ENCODE peak calls at places on chromosomes 3 and 15, in nine cellular contexts. One of them, this sample, is unnamed.

GRCh38 chr15:99450896-99451358 is 114.9 kb upstream of the MEF2A start:
- DNase-seq in neural progenitor cell: peak; percentile 40
- DNase-seq in H1: no peak
- DNase-seq in HepG2: no peak
- DNase-seq in GM23248: peak; percentile 52
- DNase-seq in mammary epithelial cell: peak; percentile 90
- DNase-seq in endothelial cell of umbilical vein: peak; percentile 75
- DNase-seq in fibroblast of lung: no peak
- DNase-seq in GM23338: no peak
- DNase-seq in this sample: peak; percentile 42

GRCh38 chr15:58260186-58260910 is 122.2 kb downstream of the AQP9 start:
- DNase-seq in neural progenitor cell: no peak
- DNase-seq in H1: no peak
- DNase-seq in HepG2: no peak
- DNase-seq in GM23248: peak; percentile 4
- DNase-seq in mammary epithelial cell: no peak
- DNase-seq in endothelial cell of umbilical vein: no peak
- DNase-seq in fibroblast of lung: no peak
- DNase-seq in GM23338: no peak
- DNase-seq in this sample: no peak

GRCh38 chr3:134941820-134942219 is 146.8 kb downstream of the EPHB1 start:
- DNase-seq in neural progenitor cell: no peak
- DNase-seq in H1: no peak
- DNase-seq in HepG2: no peak
- DNase-seq in GM23248: no peak
- DNase-seq in mammary epithelial cell: no peak
- DNase-seq in endothelial cell of umbilical vein: no peak
- DNase-seq in fibroblast of lung: no peak
- DNase-seq in GM23338: peak; percentile 17
- DNase-seq in this sample: no peak

GRCh38 chr15:25070357-25070963 is 115.7 kb downstream of the SNRPN start:
- DNase-seq in neural progenitor cell: no peak
- DNase-seq in H1: no peak
- DNase-seq in HepG2: no peak
- DNase-seq in GM23248: no peak
- DNase-seq in mammary epithelial cell: no peak
- DNase-seq in endothelial cell of umbilical vein: no peak
- DNase-seq in fibroblast of lung: no peak
- DNase-seq in GM23338: no peak
- DNase-seq in this sample: no peak

GRCh38 chr3:13654330-13655073 is 105.6 kb downstream of the FBLN2 start:
- DNase-seq in neural progenitor cell: peak; percentile 85
- DNase-seq in H1: no peak
- DNase-seq in HepG2: no peak
- DNase-seq in GM23248: no peak
- DNase-seq in mammary epithelial cell: no peak
- DNase-seq in endothelial cell of umbilical vein: no peak
- DNase-seq in fibroblast of lung: no peak
- DNase-seq in GM23338: peak; percentile 73
- DNase-seq in this sample: peak; percentile 81

GRCh38 chr3:71076361-71076997 is 507.0 kb downstream of the FOXP1 start:
- DNase-seq in neural progenitor cell: no peak
- DNase-seq in H1: no peak
- DNase-seq in HepG2: peak; percentile 41
- DNase-seq in GM23248: peak; percentile 79
- DNase-seq in mammary epithelial cell: no peak
- DNase-seq in endothelial cell of umbilical vein: no peak
- DNase-seq in fibroblast of lung: peak; percentile 71
- DNase-seq in GM23338: no peak
- DNase-seq in this sample: no peak

GRCh38 chr3:42756681-42757213 is 16.3 kb downstream of the CCDC13 start:
- DNase-seq in neural progenitor cell: no peak
- DNase-seq in H1: no peak
- DNase-seq in HepG2: no peak
- DNase-seq in GM23248: no peak
- DNase-seq in mammary epithelial cell: no peak
- DNase-seq in endothelial cell of umbilical vein: no peak
- DNase-seq in fibroblast of lung: no peak
- DNase-seq in GM23338: no peak
- DNase-seq in this sample: no peak

GRCh38 chr3:127337911-127338531 is 50.2 kb upstream of the PRR20G start:
- DNase-seq in neural progenitor cell: peak; percentile 33
- DNase-seq in H1: no peak
- DNase-seq in HepG2: no peak
- DNase-seq in GM23248: no peak
- DNase-seq in mammary epithelial cell: no peak
- DNase-seq in endothelial cell of umbilical vein: no peak
- DNase-seq in fibroblast of lung: no peak
- DNase-seq in GM23338: peak; percentile 24
- DNase-seq in this sample: no peak

DNA sequence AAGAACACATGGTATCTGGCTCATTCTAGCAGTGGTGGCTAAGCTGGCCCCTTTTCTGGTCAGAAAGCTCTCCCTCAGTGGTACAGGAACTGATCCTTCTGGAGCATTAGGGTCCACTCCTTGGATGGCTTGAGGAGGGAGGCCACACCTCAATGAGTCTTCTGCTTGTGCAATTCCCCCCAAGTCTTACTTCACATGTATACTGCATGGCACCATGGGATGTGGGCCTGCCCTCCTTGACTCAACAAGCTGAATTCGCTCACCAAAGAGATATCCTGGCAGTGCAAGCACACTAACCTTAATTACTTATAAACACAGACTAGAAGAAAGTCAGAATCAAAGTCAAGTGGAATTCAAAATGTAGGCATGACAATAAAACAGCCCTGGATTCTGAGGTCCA is 133.8 kb upstream of the SLC2A2 start:
- DNase-seq in neural progenitor cell: no peak
- DNase-seq in H1: no peak
- DNase-seq in HepG2: no peak
- DNase-seq in GM23248: peak; percentile 24
- DNase-seq in mammary epithelial cell: no peak
- DNase-seq in endothelial cell of umbilical vein: no peak
- DNase-seq in fibroblast of lung: no peak
- DNase-seq in GM23338: no peak
- DNase-seq in this sample: no peak
- TF ChIP-seq EZH2 in neural progenitor cell: no peak
- TF ChIP-seq EZH2 in H1: no peak
- TF ChIP-seq EZH2 in HepG2: no peak
- TF ChIP-seq EZH2 in GM23248: no peak
- TF ChIP-seq EZH2 in mammary epithelial cell: no peak
- TF ChIP-seq EZH2 in endothelial cell of umbilical vein: no peak
- TF ChIP-seq EZH2 in fibroblast of lung: no peak
- TF ChIP-seq EZH2 in GM23338: no peak
- TF ChIP-seq EZH2 in this sample: no peak

GRCh38 chr15:65396283-65396964 is 18.6 kb upstream of the IGDCC3 start:
- DNase-seq in neural progenitor cell: peak; percentile 36
- DNase-seq in H1: no peak
- DNase-seq in HepG2: no peak
- DNase-seq in GM23248: no peak
- DNase-seq in mammary epithelial cell: no peak
- DNase-seq in endothelial cell of umbilical vein: no peak
- DNase-seq in fibroblast of lung: no peak
- DNase-seq in GM23338: peak; percentile 66
- DNase-seq in this sample: no peak
- TF ChIP-seq EZH2 in neural progenitor cell: peak; percentile 65
- TF ChIP-seq EZH2 in H1: peak; percentile 77
- TF ChIP-seq EZH2 in HepG2: no peak
- TF ChIP-seq EZH2 in GM23248: no peak
- TF ChIP-seq EZH2 in mammary epithelial cell: peak; percentile 79
- TF ChIP-seq EZH2 in endothelial cell of umbilical vein: peak; percentile 73
- TF ChIP-seq EZH2 in fibroblast of lung: no peak
- TF ChIP-seq EZH2 in GM23338: peak; percentile 78
- TF ChIP-seq EZH2 in this sample: no peak

GRCh38 chr3:32817561-32818430 is at the start of gene TRIM71:
- DNase-seq in neural progenitor cell: peak; percentile 68
- DNase-seq in H1: no peak
- DNase-seq in HepG2: no peak
- DNase-seq in GM23248: peak; percentile 22
- DNase-seq in mammary epithelial cell: peak; percentile 39
- DNase-seq in endothelial cell of umbilical vein: no peak
- DNase-seq in fibroblast of lung: no peak
- DNase-seq in GM23338: no peak
- DNase-seq in this sample: no peak
- TF ChIP-seq EZH2 in neural progenitor cell: no peak
- TF ChIP-seq EZH2 in H1: no peak
- TF ChIP-seq EZH2 in HepG2: no peak
- TF ChIP-seq EZH2 in GM23248: peak; percentile 99
- TF ChIP-seq EZH2 in mammary epithelial cell: peak; percentile 87
- TF ChIP-seq EZH2 in endothelial cell of umbilical vein: peak; percentile 55
- TF ChIP-seq EZH2 in fibroblast of lung: peak; percentile 73
- TF ChIP-seq EZH2 in GM23338: no peak
- TF ChIP-seq EZH2 in this sample: no peak

GRCh38 chr15:41493902-41494189 is 172 bp downstream of the ITPKA start:
- DNase-seq in neural progenitor cell: no peak
- DNase-seq in H1: no peak
- DNase-seq in HepG2: no peak
- DNase-seq in GM23248: no peak
- DNase-seq in mammary epithelial cell: no peak
- DNase-seq in endothelial cell of umbilical vein: no peak
- DNase-seq in fibroblast of lung: no peak
- DNase-seq in GM23338: no peak
- DNase-seq in this sample: no peak

GRCh38 chr15:41495736-41496599 is 2.3 kb downstream of the ITPKA start:
- DNase-seq in neural progenitor cell: peak; percentile 78
- DNase-seq in H1: no peak
- DNase-seq in HepG2: peak; percentile 83
- DNase-seq in GM23248: no peak
- DNase-seq in mammary epithelial cell: no peak
- DNase-seq in endothelial cell of umbilical vein: no peak
- DNase-seq in fibroblast of lung: no peak
- DNase-seq in GM23338: peak; percentile 82
- DNase-seq in this sample: no peak

GRCh38 chr15:41494190-41494921 is 682 bp downstream of the ITPKA start:
- DNase-seq in neural progenitor cell: peak; percentile 77
- DNase-seq in H1: no peak
- DNase-seq in HepG2: peak; percentile 73
- DNase-seq in GM23248: peak; percentile 38
- DNase-seq in mammary epithelial cell: no peak
- DNase-seq in endothelial cell of umbilical vein: no peak
- DNase-seq in fibroblast of lung: no peak
- DNase-seq in GM23338: peak; percentile 82
- DNase-seq in this sample: peak; percentile 55

GRCh38 chr15:41493205-41493901 is at the start of gene ITPKA:
- DNase-seq in neural progenitor cell: peak; percentile 80
- DNase-seq in H1: no peak
- DNase-seq in HepG2: peak; percentile 88
- DNase-seq in GM23248: peak; percentile 82
- DNase-seq in mammary epithelial cell: peak; percentile 69
- DNase-seq in endothelial cell of umbilical vein: peak; percentile 54
- DNase-seq in fibroblast of lung: peak; percentile 79
- DNase-seq in GM23338: peak; percentile 85
- DNase-seq in this sample: peak; percentile 81

DNA sequence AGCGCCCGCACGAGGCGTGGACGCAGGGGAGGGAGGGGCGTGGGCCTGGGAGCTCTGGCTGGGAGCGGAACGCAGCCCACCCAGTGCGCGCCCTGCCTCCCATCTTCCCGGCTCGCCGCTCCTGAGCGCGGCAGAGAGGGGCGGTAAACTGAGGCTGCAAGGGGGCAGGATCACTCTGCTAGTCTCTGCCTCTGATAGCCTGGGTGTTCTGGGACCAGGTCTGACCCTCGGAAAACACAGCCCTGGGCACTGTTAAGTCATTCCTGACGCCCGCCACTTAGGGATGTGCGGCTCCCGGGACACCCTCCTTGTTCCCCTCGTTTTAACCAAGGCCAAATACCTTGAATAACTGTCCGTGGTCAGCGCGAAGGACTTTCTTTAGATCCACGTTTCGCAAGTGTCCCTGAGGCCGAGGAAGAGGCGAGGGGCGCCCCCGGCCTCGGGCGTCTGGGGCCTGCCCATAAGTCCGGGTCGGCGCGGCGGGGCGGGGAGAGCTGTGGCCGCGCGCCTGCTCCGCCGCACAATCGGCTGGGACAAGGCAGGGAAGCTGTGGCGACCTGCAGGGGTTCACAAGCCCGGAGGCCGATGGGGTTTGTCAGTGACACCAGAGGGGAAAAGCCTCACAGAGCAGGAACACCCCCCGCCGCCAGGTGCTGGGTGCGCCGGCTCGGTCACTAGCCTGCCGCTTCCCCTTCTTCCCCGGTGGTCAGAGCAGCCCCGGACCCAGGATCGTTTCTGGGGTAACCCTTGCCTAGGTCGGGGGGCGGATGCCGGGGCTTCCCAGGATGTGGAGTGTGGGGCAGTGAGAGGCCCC is 1.5 kb downstream of the ITPKA start:
- DNase-seq in neural progenitor cell: peak; percentile 66
- DNase-seq in H1: no peak
- DNase-seq in HepG2: no peak
- DNase-seq in GM23248: no peak
- DNase-seq in mammary epithelial cell: no peak
- DNase-seq in endothelial cell of umbilical vein: no peak
- DNase-seq in fibroblast of lung: no peak
- DNase-seq in GM23338: peak; percentile 74
- DNase-seq in this sample: no peak
- TF ChIP-seq EZH2 in neural progenitor cell: peak; percentile 94
- TF ChIP-seq EZH2 in H1: peak; percentile 92
- TF ChIP-seq EZH2 in HepG2: no peak
- TF ChIP-seq EZH2 in GM23248: no peak
- TF ChIP-seq EZH2 in mammary epithelial cell: peak; percentile 78
- TF ChIP-seq EZH2 in endothelial cell of umbilical vein: peak; percentile 87
- TF ChIP-seq EZH2 in fibroblast of lung: peak; percentile 97
- TF ChIP-seq EZH2 in GM23338: peak; percentile 92
- TF ChIP-seq EZH2 in this sample: no peak

GRCh38 chr15:88803920-88804247 is 648 bp downstream of the ACAN start:
- DNase-seq in neural progenitor cell: no peak
- DNase-seq in H1: no peak
- DNase-seq in HepG2: no peak
- DNase-seq in GM23248: no peak
- DNase-seq in mammary epithelial cell: no peak
- DNase-seq in endothelial cell of umbilical vein: no peak
- DNase-seq in fibroblast of lung: no peak
- DNase-seq in GM23338: peak; percentile 70
- DNase-seq in this sample: no peak
- TF ChIP-seq EZH2 in neural progenitor cell: peak; percentile 11
- TF ChIP-seq EZH2 in H1: peak; percentile 12
- TF ChIP-seq EZH2 in HepG2: no peak
- TF ChIP-seq EZH2 in GM23248: no peak
- TF ChIP-seq EZH2 in mammary epithelial cell: peak; percentile 83
- TF ChIP-seq EZH2 in endothelial cell of umbilical vein: no peak
- TF ChIP-seq EZH2 in fibroblast of lung: no peak
- TF ChIP-seq EZH2 in GM23338: peak; percentile 9
- TF ChIP-seq EZH2 in this sample: no peak

GRCh38 chr3:45145681-45146614 is at the start of gene CDCP1:
- DNase-seq in neural progenitor cell: peak; percentile 36
- DNase-seq in H1: no peak
- DNase-seq in HepG2: no peak
- DNase-seq in GM23248: peak; percentile 40
- DNase-seq in mammary epithelial cell: peak; percentile 74
- DNase-seq in endothelial cell of umbilical vein: no peak
- DNase-seq in fibroblast of lung: no peak
- DNase-seq in GM23338: peak; percentile 83
- DNase-seq in this sample: no peak
- TF ChIP-seq EZH2 in neural progenitor cell: peak; percentile 99
- TF ChIP-seq EZH2 in H1: peak; percentile 46
- TF ChIP-seq EZH2 in HepG2: peak; percentile 47
- TF ChIP-seq EZH2 in GM23248: no peak
- TF ChIP-seq EZH2 in mammary epithelial cell: no peak
- TF ChIP-seq EZH2 in endothelial cell of umbilical vein: peak; percentile 92
- TF ChIP-seq EZH2 in fibroblast of lung: no peak
- TF ChIP-seq EZH2 in GM23338: peak; percentile 41
- TF ChIP-seq EZH2 in this sample: no peak

This sample was measured in DND-41.